ENCODE peak calls at places on chromosomes 13 and 19, in four cellular contexts. One of them, this sample, is unnamed.
A peak's percentile ranks its signal among the peaks of the same experiment; 100 is the strongest.

GRCh38 chr13:75308222-75308621 is 173.7 kb downstream of the TBC1D4 start:
- DNase-seq in neuronal stem cell: no peak
- DNase-seq in HCT116: no peak
- DNase-seq in lower lobe of right lung: no peak
- DNase-seq in this sample: no peak

GRCh38 chr19:45439190-45439568 is 15.5 kb upstream of the ERCC1 start:
- DNase-seq in neuronal stem cell: no peak
- DNase-seq in HCT116: no peak
- DNase-seq in lower lobe of right lung: no peak
- DNase-seq in this sample: no peak

GRCh38 chr13:21232196-21232595 is 55.7 kb downstream of the MRPL57 start:
- DNase-seq in neuronal stem cell: no peak
- DNase-seq in HCT116: no peak
- DNase-seq in lower lobe of right lung: no peak
- DNase-seq in this sample: no peak

GRCh38 chr19:10420444-10421239 is at the start of gene PDE4A:
- DNase-seq in neuronal stem cell: no peak
- DNase-seq in HCT116: no peak
- DNase-seq in lower lobe of right lung: no peak
- DNase-seq in this sample: no peak

GRCh38 chr19:51663650-51664049 is 17.0 kb upstream of the SIGLEC14 start:
- DNase-seq in neuronal stem cell: no peak
- DNase-seq in HCT116: no peak
- DNase-seq in lower lobe of right lung: no peak
- DNase-seq in this sample: no peak

GRCh38 chr13:74205313-74205690 is 71.1 kb upstream of the KLF12 start:
- DNase-seq in neuronal stem cell: no peak
- DNase-seq in HCT116: no peak
- DNase-seq in lower lobe of right lung: no peak
- DNase-seq in this sample: no peak

GRCh38 chr13:31045621-31046081 is 113.2 kb downstream of the TEX26 start:
- DNase-seq in neuronal stem cell: no peak
- DNase-seq in HCT116: peak; percentile 94
- DNase-seq in lower lobe of right lung: peak; percentile 88
- DNase-seq in this sample: peak; percentile 86

GRCh38 chr19:18660051-18660910 is 23.2 kb upstream of the CRTC1 start:
- DNase-seq in neuronal stem cell: no peak
- DNase-seq in HCT116: no peak
- DNase-seq in lower lobe of right lung: peak; percentile 69
- DNase-seq in this sample: peak; percentile 60

DNA sequence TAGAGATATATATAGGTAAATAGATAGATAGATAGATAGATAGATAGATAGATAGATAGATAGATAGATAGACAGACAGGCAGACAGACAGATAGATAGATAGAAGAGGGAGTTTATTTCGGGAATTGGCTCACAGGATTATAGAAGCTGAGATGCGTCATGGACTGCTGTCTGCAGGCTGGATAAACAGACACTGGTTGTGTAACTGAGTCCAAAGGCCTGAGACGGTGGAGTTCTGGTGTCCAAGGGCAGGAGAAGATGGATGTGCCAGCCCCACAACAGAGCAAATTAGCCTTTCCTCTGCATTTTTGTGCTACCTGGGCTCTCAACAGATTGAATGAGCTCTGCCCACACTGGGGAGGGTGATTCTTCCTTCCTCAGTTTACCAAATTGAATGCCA is 2.7 kb downstream of the CYP4F3 start:
- DNase-seq in neuronal stem cell: no peak
- DNase-seq in HCT116: no peak
- DNase-seq in lower lobe of right lung: no peak
- DNase-seq in this sample: no peak
- H3K27ac ChIP-seq in neuronal stem cell: no peak overlapping the region
- H3K27ac ChIP-seq in HCT116: no peak overlapping the region
- H3K27ac ChIP-seq in lower lobe of right lung: no peak overlapping the region
- H3K27ac ChIP-seq in this sample: no peak overlapping the region

GRCh38 chr13:61770697-61771096 is 355.0 kb upstream of the PCDH20 start:
- DNase-seq in neuronal stem cell: no peak
- DNase-seq in HCT116: no peak
- DNase-seq in lower lobe of right lung: no peak
- DNase-seq in this sample: no peak
- H3K4me1 ChIP-seq in neuronal stem cell: peaks cover 2% of the 10 kb centered on the region
- H3K4me1 ChIP-seq in HCT116: no peaks in the 10 kb centered on the region
- H3K4me1 ChIP-seq in lower lobe of right lung: no peaks in the 10 kb centered on the region
- H3K4me1 ChIP-seq in this sample: no peaks in the 10 kb centered on the region

DNA sequence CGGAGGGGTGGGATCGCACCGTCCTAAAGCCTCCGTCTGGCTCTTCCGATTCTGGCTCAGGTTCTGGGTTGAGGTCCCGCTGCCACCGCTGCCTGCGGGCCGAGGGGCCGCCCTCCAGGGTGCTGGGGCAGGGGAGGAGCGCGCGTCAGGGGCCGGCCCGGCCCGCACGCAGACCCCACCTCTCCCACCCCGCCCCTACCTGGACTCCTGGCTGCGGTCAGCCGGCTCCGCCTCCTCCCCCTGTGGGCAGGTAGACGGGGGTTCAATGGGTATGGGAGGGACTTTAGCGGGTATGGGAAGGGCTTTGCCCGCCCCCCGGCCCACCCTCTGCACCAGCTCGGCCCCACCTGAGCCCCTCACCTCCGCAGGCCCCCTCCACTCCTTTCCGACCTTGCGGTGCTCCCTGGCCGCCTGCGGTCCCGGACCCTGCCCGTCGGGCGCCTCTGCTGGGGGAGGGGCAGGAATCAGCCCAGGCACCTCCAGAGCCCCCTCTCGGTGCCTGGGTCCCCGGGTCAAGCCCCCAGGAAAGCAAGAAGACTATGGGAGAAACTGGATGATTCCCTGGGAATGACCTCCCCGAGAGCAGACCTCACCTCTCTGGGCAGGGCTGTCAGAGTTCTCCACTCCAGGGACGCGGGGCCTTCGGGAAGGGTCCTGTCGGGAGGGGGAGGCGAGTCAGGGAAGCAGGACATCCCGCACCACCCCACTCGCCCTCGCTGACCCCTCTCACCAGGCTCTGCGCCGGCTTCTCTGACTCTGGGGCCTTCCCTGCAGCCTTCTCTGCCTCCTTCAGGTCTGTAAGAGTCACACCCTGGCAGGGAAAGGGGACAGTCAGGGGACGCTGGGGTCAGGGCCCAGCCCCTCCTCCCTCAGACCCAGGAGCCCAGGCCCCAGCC is 17.0 kb downstream of the EPS8L1 start:
- DNase-seq in neuronal stem cell: no peak
- DNase-seq in HCT116: no peak
- DNase-seq in lower lobe of right lung: no peak
- DNase-seq in this sample: peak; percentile 31
- H3K4me3 ChIP-seq in neuronal stem cell: no peak overlapping the region
- H3K4me3 ChIP-seq in HCT116: no peak overlapping the region
- H3K4me3 ChIP-seq in lower lobe of right lung: no peak overlapping the region
- H3K4me3 ChIP-seq in this sample: no peak overlapping the region

GRCh38 chr13:114234645-114235421 is at the start of gene CDC16:
- DNase-seq in neuronal stem cell: peak; percentile 71
- DNase-seq in HCT116: peak; percentile 90
- DNase-seq in lower lobe of right lung: peak; percentile 95
- DNase-seq in this sample: peak; percentile 95

GRCh38 chr13:114234266-114234644 is 442 bp upstream of the CDC16 start:
- DNase-seq in neuronal stem cell: no peak
- DNase-seq in HCT116: no peak
- DNase-seq in lower lobe of right lung: no peak
- DNase-seq in this sample: no peak

GRCh38 chr13:114236224-114236623 is 1.5 kb downstream of the CDC16 start:
- DNase-seq in neuronal stem cell: no peak
- DNase-seq in HCT116: no peak
- DNase-seq in lower lobe of right lung: no peak
- DNase-seq in this sample: no peak

GRCh38 chr13:114237415-114238112 is 2.9 kb downstream of the CDC16 start:
- DNase-seq in neuronal stem cell: no peak
- DNase-seq in HCT116: no peak
- DNase-seq in lower lobe of right lung: no peak
- DNase-seq in this sample: no peak

GRCh38 chr13:114235697-114236096 is 1.0 kb downstream of the CDC16 start:
- DNase-seq in neuronal stem cell: no peak
- DNase-seq in HCT116: no peak
- DNase-seq in lower lobe of right lung: no peak
- DNase-seq in this sample: no peak
- H3K27ac ChIP-seq in neuronal stem cell: no peak overlapping the region
- H3K27ac ChIP-seq in HCT116: peak overlapping the region; percentile 93
- H3K27ac ChIP-seq in lower lobe of right lung: no peak overlapping the region
- H3K27ac ChIP-seq in this sample: peak overlapping the region; percentile 57